ENCODE peak calls at places on chromosomes 16 and 17, in four cellular contexts. U is mucosa of descending colon, P is coronary artery, I is cardiac fibroblast. W is an unnamed sample.

GRCh38 chr17:4947411-4948165 is 742 bp downstream of the PFN1 start:
- DNase-seq in U (peak), P (no peak), I (peak), W (no peak)

GRCh38 chr17:694239-694638 is 20.4 kb downstream of the VPS53 start:
- DNase-seq in U (no peak), P (no peak), I (peak), W (peak)

GRCh38 chr17:36910513-36910912 is 26.8 kb upstream of the LHX1 start:
- DNase-seq in U (no peak), P (no peak), I (no peak), W (no peak)

GRCh38 chr17:29683481-29683880 is 60.8 kb upstream of the CORO6 start:
- DNase-seq in U (no peak), P (no peak), I (no peak), W (peak)

GRCh38 chr16:85253127-85253941 is 141.1 kb upstream of the CIBAR2 start:
- DNase-seq in U (peak), P (no peak), I (peak), W (peak)

GRCh38 chr17:40726919-40727318 is 23.4 kb upstream of the KRT24 start:
- DNase-seq in U (no peak), P (no peak), I (peak), W (peak)

GRCh38 chr17:83071966-83072562 is 7.3 kb upstream of the METRNL start:
- DNase-seq in U (no peak), P (no peak), I (no peak), W (no peak)

GRCh38 chr16:81562174-81562849 is 117.7 kb downstream of the CMIP start:
- DNase-seq in U (peak), P (no peak), I (no peak), W (no peak)

GRCh38 chr16:62190426-62190825 is 154.2 kb upstream of the CDH8 start:
- DNase-seq in U (no peak), P (no peak), I (no peak), W (peak)

GRCh38 chr17:28745052-28745776 is 1.4 kb downstream of the TRAF4 start:
- DNase-seq in U (peak), P (no peak), I (peak), W (peak)

GRCh38 chr17:82388223-82388921 is 16.8 kb downstream of the UTS2R start:
- DNase-seq in U (peak), P (no peak), I (no peak), W (no peak)

GRCh38 chr17:52470553-52470952 is 312.0 kb upstream of the CA10 start:
- DNase-seq in U (no peak), P (no peak), I (no peak), W (no peak)

GRCh38 chr16:88456356-88457292 is 3.5 kb downstream of the ZFPM1 start:
- DNase-seq in U (no peak), P (no peak), I (no peak), W (no peak)

GRCh38 chr16:86733526-86734254 is 155.3 kb downstream of the FOXL1 start:
- DNase-seq in U (no peak), P (no peak), I (no peak), W (no peak)

GRCh38 chr17:41785876-41786226 is 660 bp downstream of the JUP start:
- DNase-seq in U (peak), P (no peak), I (peak), W (peak)

GRCh38 chr16:88382491-88383400 is at the start of gene ZNF469:
- DNase-seq in U (peak), P (no peak), I (peak), W (no peak)

GRCh38 chr16:12229759-12230594 is 253.4 kb downstream of the SNX29 start:
- DNase-seq in U (no peak), P (no peak), I (no peak), W (peak)

GRCh38 chr17:39513256-39513655 is 52.0 kb downstream of the CDK12 start:
- DNase-seq in U (no peak), P (no peak), I (no peak), W (no peak)

GRCh38 chr16:15953929-15954813 is 4.8 kb downstream of the ABCC1 start:
- DNase-seq in U (no peak), P (no peak), I (no peak), W (no peak)

GRCh38 chr16:79769320-79770243 is 169.0 kb upstream of the MAF start:
- DNase-seq in U (no peak), P (no peak), I (no peak), W (no peak)

GRCh38 chr17:31674717-31675349 is 184.2 kb downstream of the COPRS start:
- DNase-seq in U (no peak), P (peak), I (peak), W (peak)

GRCh38 chr17:66446419-66446818 is 144.0 kb downstream of the PRKCA start:
- DNase-seq in U (no peak), P (no peak), I (no peak), W (no peak)

GRCh38 chr16:79286646-79287423 is 313.7 kb downstream of the MAF start:
- DNase-seq in U (peak), P (no peak), I (no peak), W (no peak)

GRCh38 chr17:42387221-42387657 is 1.0 kb downstream of the STAT3 start:
- DNase-seq in U (no peak), P (no peak), I (peak), W (peak)

GRCh38 chr16:85416267-85417109 is 196.6 kb upstream of the GSE1 start:
- DNase-seq in U (peak), P (no peak), I (peak), W (peak)

GRCh38 chr17:48541574-48542113 is 3.3 kb downstream of the HOXB2 start:
- DNase-seq in U (peak), P (peak), I (peak), W (peak)

GRCh38 chr16:58511933-58512815 is 3.1 kb upstream of the SETD6 start:
- DNase-seq in U (peak), P (no peak), I (peak), W (peak)

GRCh38 chr16:28623172-28623711 is 13.4 kb upstream of the SULT1A1 start:
- DNase-seq in U (peak), P (no peak), I (peak), W (peak)

GRCh38 chr16:5010576-5011329 is 23.0 kb downstream of the NAGPA start:
- DNase-seq in U (no peak), P (no peak), I (no peak), W (no peak)

GRCh38 chr17:69246726-69247375 is 18.2 kb upstream of the ABCA10 start:
- DNase-seq in U (no peak), P (no peak), I (peak), W (peak)

GRCh38 chr16:28186752-28187151 is 25.0 kb downstream of the XPO6 start:
- DNase-seq in U (no peak), P (no peak), I (no peak), W (no peak)

DNA sequence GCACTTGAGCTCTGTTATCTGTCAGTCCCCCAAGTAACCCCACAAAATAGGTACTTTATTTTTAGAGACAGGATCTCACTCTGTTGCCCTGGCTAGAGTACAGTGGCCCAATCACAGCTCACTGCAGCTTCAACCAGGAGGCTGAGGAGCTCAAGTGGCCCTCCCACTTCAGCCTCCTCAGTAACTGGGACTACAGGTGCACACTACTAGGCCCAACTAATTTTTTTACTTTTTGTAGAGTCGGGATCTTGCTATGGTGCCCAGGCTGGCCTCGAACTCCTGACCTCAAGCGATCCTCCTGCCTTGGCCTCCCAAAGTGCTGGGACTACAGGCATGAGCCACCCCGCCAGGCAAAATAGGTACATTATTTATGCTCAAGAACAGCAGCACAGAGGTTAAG is 99.6 kb downstream of the MGAT5B start:
- DNase-seq in U (no peak), P (no peak), I (no peak), W (no peak)
- H3K4me3 ChIP-seq in U (no peak), P (no peak), I (no peak), W (no peak)

GRCh38 chr17:9408381-9408780 is 167.2 kb downstream of the STX8 start:
- DNase-seq in U (no peak), P (no peak), I (no peak), W (peak)
- TF ChIP-seq CTCF in U (no peak), P (no peak), I (no peak), W (no peak)

GRCh38 chr16:66608241-66609138 is 4.0 kb downstream of the CMTM3 start:
- DNase-seq in U (peak), P (peak), I (peak), W (peak)
- H3K4me3 ChIP-seq in U (no peak), P (no peak), I (no peak), W (no peak)

GRCh38 chr17:55301521-55302406 is 37.0 kb downstream of the HLF start:
- DNase-seq in U (no peak), P (no peak), I (peak), W (no peak)
- TF ChIP-seq CTCF in U (no peak), P (no peak), I (no peak), W (no peak)

DNA sequence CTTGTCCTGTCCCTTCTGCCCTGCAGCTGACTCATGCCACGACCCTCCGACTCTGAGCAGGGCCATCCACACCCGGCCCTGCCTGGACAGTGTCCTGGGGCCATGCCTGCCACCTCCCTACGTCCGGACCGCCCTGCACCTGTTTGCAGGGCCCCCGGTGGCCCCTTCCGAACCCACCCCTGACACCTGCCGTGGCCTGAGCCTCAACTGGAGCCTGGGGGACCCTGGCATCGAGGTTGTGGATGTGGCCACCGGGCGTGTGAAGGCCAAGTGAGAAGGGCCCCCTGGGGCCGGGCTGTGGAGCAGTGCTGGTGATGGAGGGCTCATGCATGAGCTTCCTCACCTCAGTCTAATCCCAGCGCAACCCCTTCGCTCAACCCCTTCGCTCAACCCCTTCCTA is 5.1 kb downstream of the ADAD2 start:
- DNase-seq in U (no peak), P (no peak), I (no peak), W (no peak)
- H3K4me3 ChIP-seq in U (no peak), P (no peak), I (no peak), W (peak)

GRCh38 chr16:287298-287811 is 4.4 kb downstream of the PDIA2 start:
- DNase-seq in U (no peak), P (no peak), I (no peak), W (no peak)
- TF ChIP-seq CTCF in U (no peak), P (no peak), I (no peak), W (no peak)

DNA sequence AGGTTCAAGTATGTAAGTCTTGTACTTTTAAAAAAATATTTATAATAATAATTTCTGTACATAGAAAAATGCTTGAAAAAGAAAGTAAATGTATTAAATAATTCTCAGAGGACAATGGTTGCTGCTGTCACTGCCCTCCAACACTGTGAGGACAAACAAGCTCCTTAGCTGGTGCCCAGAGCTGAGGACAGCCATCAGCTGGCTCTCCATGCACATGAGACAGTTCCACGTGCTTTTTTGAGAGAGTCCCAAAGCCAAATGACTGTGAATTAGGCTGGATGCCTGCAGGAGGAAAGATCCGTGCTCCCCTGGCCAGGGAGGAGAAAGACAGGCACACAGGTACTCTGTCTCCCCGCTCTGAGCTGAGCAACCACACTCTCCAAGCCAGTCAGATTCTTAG is 115.5 kb upstream of the IRX5 start:
- DNase-seq in U (no peak), P (no peak), I (no peak), W (no peak)
- H3K4me3 ChIP-seq in U (no peak), P (no peak), I (no peak), W (no peak)

W was measured in epithelial cell of esophagus.